ENCODE peak calls at places on chromosomes 16 and 17, in five cellular contexts. One of them, this sample, is unnamed.

GRCh38 chr17:78933959-78934568 is 8.9 kb upstream of the TIMP2 start:
- DNase-seq in foreskin fibroblast: peak
- DNase-seq in progenitor cell of endocrine pancreas: peak
- DNase-seq in lung: peak
- DNase-seq in IMR-90: peak
- DNase-seq in this sample: peak

GRCh38 chr16:14309001-14309886 is 238.1 kb downstream of the MRTFB start:
- DNase-seq in foreskin fibroblast: no peak
- DNase-seq in progenitor cell of endocrine pancreas: peak
- DNase-seq in lung: no peak
- DNase-seq in IMR-90: peak
- DNase-seq in this sample: no peak

GRCh38 chr17:27466748-27467375 is 10.6 kb downstream of the KSR1 start:
- DNase-seq in foreskin fibroblast: no peak
- DNase-seq in progenitor cell of endocrine pancreas: no peak
- DNase-seq in lung: no peak
- DNase-seq in IMR-90: no peak
- DNase-seq in this sample: no peak

GRCh38 chr17:82217530-82218204 is 5.0 kb upstream of the CCDC57 start:
- DNase-seq in foreskin fibroblast: peak
- DNase-seq in progenitor cell of endocrine pancreas: no peak
- DNase-seq in lung: no peak
- DNase-seq in IMR-90: peak
- DNase-seq in this sample: peak

GRCh38 chr17:74212913-74213791 is at the start of gene TTYH2:
- DNase-seq in foreskin fibroblast: peak
- DNase-seq in progenitor cell of endocrine pancreas: peak
- DNase-seq in lung: peak
- DNase-seq in IMR-90: peak
- DNase-seq in this sample: peak

GRCh38 chr16:48627148-48627547 is 17.2 kb upstream of the N4BP1 start:
- DNase-seq in foreskin fibroblast: no peak
- DNase-seq in progenitor cell of endocrine pancreas: no peak
- DNase-seq in lung: no peak
- DNase-seq in IMR-90: no peak
- DNase-seq in this sample: peak

GRCh38 chr17:49031965-49032928 is 35.1 kb downstream of the IGF2BP1 start:
- DNase-seq in foreskin fibroblast: peak
- DNase-seq in progenitor cell of endocrine pancreas: peak
- DNase-seq in lung: peak
- DNase-seq in IMR-90: peak
- DNase-seq in this sample: no peak

GRCh38 chr17:68777243-68777855 is 176.2 kb upstream of the FAM20A start:
- DNase-seq in foreskin fibroblast: peak
- DNase-seq in progenitor cell of endocrine pancreas: peak
- DNase-seq in lung: no peak
- DNase-seq in IMR-90: peak
- DNase-seq in this sample: no peak

GRCh38 chr17:74552037-74552436 is 6.1 kb upstream of the CD300C start:
- DNase-seq in foreskin fibroblast: no peak
- DNase-seq in progenitor cell of endocrine pancreas: no peak
- DNase-seq in lung: no peak
- DNase-seq in IMR-90: no peak
- DNase-seq in this sample: no peak

GRCh38 chr17:787641-788221 is 5.6 kb downstream of the MRM3 start:
- DNase-seq in foreskin fibroblast: no peak
- DNase-seq in progenitor cell of endocrine pancreas: no peak
- DNase-seq in lung: no peak
- DNase-seq in IMR-90: no peak
- DNase-seq in this sample: no peak

GRCh38 chr17:82258555-82258954 is 14.9 kb downstream of the CSNK1D start:
- DNase-seq in foreskin fibroblast: no peak
- DNase-seq in progenitor cell of endocrine pancreas: no peak
- DNase-seq in lung: no peak
- DNase-seq in IMR-90: no peak
- DNase-seq in this sample: no peak

GRCh38 chr16:67294927-67295326 is 15.6 kb downstream of the PLEKHG4 start:
- DNase-seq in foreskin fibroblast: peak
- DNase-seq in progenitor cell of endocrine pancreas: no peak
- DNase-seq in lung: no peak
- DNase-seq in IMR-90: peak
- DNase-seq in this sample: no peak

GRCh38 chr16:50534556-50534955 is 13.6 kb upstream of the NKD1 start:
- DNase-seq in foreskin fibroblast: no peak
- DNase-seq in progenitor cell of endocrine pancreas: no peak
- DNase-seq in lung: no peak
- DNase-seq in IMR-90: no peak
- DNase-seq in this sample: peak

GRCh38 chr16:27474921-27475320 is 72.9 kb downstream of the IL21R start:
- DNase-seq in foreskin fibroblast: no peak
- DNase-seq in progenitor cell of endocrine pancreas: no peak
- DNase-seq in lung: no peak
- DNase-seq in IMR-90: no peak
- DNase-seq in this sample: no peak

GRCh38 chr17:3207367-3207766 is at the start of gene OR1A1:
- DNase-seq in foreskin fibroblast: no peak
- DNase-seq in progenitor cell of endocrine pancreas: no peak
- DNase-seq in lung: no peak
- DNase-seq in IMR-90: no peak
- DNase-seq in this sample: no peak

DNA sequence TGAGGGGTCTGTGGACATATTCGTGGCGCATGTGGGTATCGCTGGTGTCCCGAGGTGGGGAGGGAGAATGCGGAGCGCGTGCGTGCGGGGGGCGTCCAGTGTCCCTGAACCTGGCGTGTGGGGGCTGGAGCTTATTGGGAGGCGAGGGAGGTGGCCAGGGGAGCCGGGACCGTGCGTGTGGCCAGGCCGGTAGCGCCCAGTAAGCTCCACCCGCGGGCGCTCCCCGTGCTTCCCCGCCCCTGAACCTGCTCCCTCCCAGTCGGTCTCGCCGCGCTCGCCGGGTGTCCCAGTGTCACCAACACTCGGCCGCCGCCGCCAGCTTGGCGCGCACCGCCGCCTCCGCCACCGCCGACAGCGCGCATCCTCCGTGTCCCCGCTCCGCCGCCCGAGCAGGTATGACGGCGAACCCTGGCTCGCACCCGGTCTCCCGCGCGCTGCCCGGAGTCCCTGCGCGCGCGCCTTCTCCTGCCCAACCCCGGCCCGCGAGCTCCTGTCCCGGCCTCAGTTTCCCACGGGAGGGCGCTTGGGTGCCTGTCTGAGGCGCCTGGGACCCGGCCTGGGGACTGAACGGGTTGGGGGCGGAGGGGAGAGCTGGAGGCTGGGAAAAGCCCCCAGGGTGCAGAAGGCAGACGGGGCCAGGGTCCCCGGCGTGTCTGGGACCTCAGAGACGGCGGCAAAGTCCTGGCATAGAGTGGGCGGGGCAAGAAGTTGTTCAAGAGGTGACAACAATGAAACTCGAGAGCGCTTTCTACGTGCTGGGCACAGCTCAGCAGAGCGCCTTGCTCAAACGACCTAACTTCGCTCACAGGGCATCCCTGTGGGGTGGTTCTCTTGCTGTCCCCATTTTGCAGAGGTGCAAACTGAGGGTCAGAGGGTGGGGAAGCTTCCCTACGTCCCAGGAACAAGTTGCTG is at the start of gene SCNN1B:
- DNase-seq in foreskin fibroblast: no peak
- DNase-seq in progenitor cell of endocrine pancreas: peak
- DNase-seq in lung: peak
- DNase-seq in IMR-90: no peak
- DNase-seq in this sample: no peak
- TF ChIP-seq CTCF in foreskin fibroblast: no peak
- TF ChIP-seq CTCF in progenitor cell of endocrine pancreas: no peak
- TF ChIP-seq CTCF in lung: no peak
- TF ChIP-seq CTCF in IMR-90: no peak
- TF ChIP-seq CTCF in this sample: no peak

GRCh38 chr16:78290498-78291271 is 191.2 kb downstream of the WWOX start:
- DNase-seq in foreskin fibroblast: no peak
- DNase-seq in progenitor cell of endocrine pancreas: no peak
- DNase-seq in lung: no peak
- DNase-seq in IMR-90: no peak
- DNase-seq in this sample: no peak
- TF ChIP-seq CTCF in foreskin fibroblast: no peak
- TF ChIP-seq CTCF in progenitor cell of endocrine pancreas: no peak
- TF ChIP-seq CTCF in lung: no peak
- TF ChIP-seq CTCF in IMR-90: no peak
- TF ChIP-seq CTCF in this sample: no peak

GRCh38 chr16:3095869-3096268 is 3.2 kb downstream of the ZSCAN10 start:
- DNase-seq in foreskin fibroblast: no peak
- DNase-seq in progenitor cell of endocrine pancreas: no peak
- DNase-seq in lung: no peak
- DNase-seq in IMR-90: no peak
- DNase-seq in this sample: no peak
- TF ChIP-seq CTCF in foreskin fibroblast: peak
- TF ChIP-seq CTCF in progenitor cell of endocrine pancreas: peak
- TF ChIP-seq CTCF in lung: no peak
- TF ChIP-seq CTCF in IMR-90: peak
- TF ChIP-seq CTCF in this sample: peak

GRCh38 chr16:75591001-75591852 is 25.0 kb downstream of the GABARAPL2 start:
- DNase-seq in foreskin fibroblast: peak
- DNase-seq in progenitor cell of endocrine pancreas: no peak
- DNase-seq in lung: peak
- DNase-seq in IMR-90: peak
- DNase-seq in this sample: no peak

GRCh38 chr16:75588716-75589115 is 22.5 kb downstream of the GABARAPL2 start:
- DNase-seq in foreskin fibroblast: no peak
- DNase-seq in progenitor cell of endocrine pancreas: no peak
- DNase-seq in lung: no peak
- DNase-seq in IMR-90: no peak
- DNase-seq in this sample: no peak

GRCh38 chr16:75593825-75594820 is 27.9 kb downstream of the GABARAPL2 start:
- DNase-seq in foreskin fibroblast: peak
- DNase-seq in progenitor cell of endocrine pancreas: no peak
- DNase-seq in lung: no peak
- DNase-seq in IMR-90: peak
- DNase-seq in this sample: no peak

GRCh38 chr16:75589301-75589700 is 23.1 kb downstream of the GABARAPL2 start:
- DNase-seq in foreskin fibroblast: no peak
- DNase-seq in progenitor cell of endocrine pancreas: no peak
- DNase-seq in lung: no peak
- DNase-seq in IMR-90: no peak
- DNase-seq in this sample: no peak

GRCh38 chr16:75593308-75593707 is 27.1 kb downstream of the GABARAPL2 start:
- DNase-seq in foreskin fibroblast: no peak
- DNase-seq in progenitor cell of endocrine pancreas: no peak
- DNase-seq in lung: no peak
- DNase-seq in IMR-90: no peak
- DNase-seq in this sample: no peak
- TF ChIP-seq CTCF in foreskin fibroblast: no peak
- TF ChIP-seq CTCF in progenitor cell of endocrine pancreas: no peak
- TF ChIP-seq CTCF in lung: no peak
- TF ChIP-seq CTCF in IMR-90: no peak
- TF ChIP-seq CTCF in this sample: no peak

DNA sequence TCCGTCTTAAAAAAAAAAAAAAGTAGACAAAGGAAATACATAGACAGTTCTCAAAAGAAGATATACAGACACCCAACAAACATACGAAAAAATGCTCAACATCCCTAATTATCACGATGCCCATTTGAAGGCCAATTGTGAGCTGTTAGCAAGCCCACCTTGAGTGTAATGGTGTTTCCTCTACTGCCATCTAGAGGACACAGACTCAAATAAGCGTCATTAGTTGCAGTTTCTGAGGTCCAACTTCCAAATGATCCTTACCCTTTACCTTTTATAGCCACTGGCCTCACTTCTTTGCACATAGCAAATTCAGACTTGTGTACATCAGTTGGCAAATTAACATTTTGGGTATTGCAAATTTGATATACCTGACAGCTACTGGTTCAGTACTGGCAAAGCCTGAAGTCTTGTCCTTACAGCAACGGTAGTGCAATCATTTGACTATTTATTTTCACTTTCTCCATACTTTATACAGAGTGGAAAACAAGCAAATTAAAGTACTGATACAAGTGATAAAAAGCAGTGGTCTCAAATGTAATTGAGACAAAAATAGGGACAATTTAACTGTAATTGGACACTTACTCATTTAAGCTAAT is 536.3 kb upstream of the EEF2KMT start:
- DNase-seq in foreskin fibroblast: no peak
- DNase-seq in progenitor cell of endocrine pancreas: no peak
- DNase-seq in lung: no peak
- DNase-seq in IMR-90: peak
- DNase-seq in this sample: no peak
- TF ChIP-seq CTCF in foreskin fibroblast: peak
- TF ChIP-seq CTCF in progenitor cell of endocrine pancreas: peak
- TF ChIP-seq CTCF in lung: no peak
- TF ChIP-seq CTCF in IMR-90: no peak
- TF ChIP-seq CTCF in this sample: peak

This sample was measured in osteocyte.